ENCODE peak calls at places on chromosome 10, in nine cellular contexts. U, M, S, K, A, N, F, E and I are unnamed samples.
A peak's percentile ranks its signal among the peaks of the same experiment; 100 is the strongest.

GRCh38 chr10:60237977-60238376 is 151.7 kb downstream of the ANK3 start:
- DNase-seq in U (no peak), M (no peak), S (peak; percentile 13), K (no peak), A (peak; percentile 25), N (no peak), F (no peak), E (no peak), I (no peak)

GRCh38 chr10:116115797-116116196 is 157.2 kb downstream of the GFRA1 start:
- DNase-seq in U (no peak), M (no peak), S (no peak), K (no peak), A (no peak), N (no peak), F (no peak), E (no peak), I (no peak)

GRCh38 chr10:60521974-60522405 is 132.3 kb upstream of the ANK3 start:
- DNase-seq in U (no peak), M (no peak), S (peak; percentile 4), K (no peak), A (peak; percentile 98), N (no peak), F (no peak), E (peak; percentile 21), I (peak; percentile 63)

GRCh38 chr10:49568235-49568634 is 29.3 kb upstream of the ERCC6 start:
- DNase-seq in U (no peak), M (no peak), S (peak; percentile 11), K (no peak), A (peak; percentile 98), N (no peak), F (no peak), E (no peak), I (no peak)

GRCh38 chr10:48811461-48811860 is 126.8 kb downstream of the WDFY4 start:
- DNase-seq in U (no peak), M (no peak), S (no peak), K (no peak), A (peak; percentile 33), N (no peak), F (no peak), E (no peak), I (no peak)

GRCh38 chr10:86017841-86018734 is 348.5 kb downstream of the GRID1 start:
- DNase-seq in U (no peak), M (no peak), S (no peak), K (no peak), A (no peak), N (no peak), F (no peak), E (no peak), I (no peak)

GRCh38 chr10:22620140-22620857 is 94.1 kb downstream of the PIP4K2A start:
- DNase-seq in U (no peak), M (peak; percentile 42), S (peak; percentile 95), K (peak; percentile 80), A (peak; percentile 97), N (no peak), F (peak; percentile 91), E (peak; percentile 75), I (no peak)

GRCh38 chr10:48448796-48449195 is 142.3 kb downstream of the MAPK8 start:
- DNase-seq in U (no peak), M (no peak), S (peak; percentile 80), K (no peak), A (peak; percentile 38), N (no peak), F (no peak), E (no peak), I (no peak)

GRCh38 chr10:24505759-24506158 is 217.9 kb downstream of the ARHGAP21 start:
- DNase-seq in U (no peak), M (no peak), S (no peak), K (no peak), A (peak; percentile 64), N (no peak), F (no peak), E (no peak), I (no peak)

GRCh38 chr10:97762816-97763215 is 9.0 kb downstream of the SFRP5 start:
- DNase-seq in U (no peak), M (no peak), S (no peak), K (no peak), A (peak; percentile 2), N (no peak), F (no peak), E (no peak), I (peak; percentile 90)

GRCh38 chr10:7419998-7420397 is 9.2 kb upstream of the SFMBT2 start:
- DNase-seq in U (no peak), M (no peak), S (no peak), K (no peak), A (no peak), N (no peak), F (no peak), E (no peak), I (no peak)

GRCh38 chr10:73414230-73414981 is 548 bp upstream of the ANXA7 start:
- DNase-seq in U (no peak), M (peak; percentile 64), S (no peak), K (no peak), A (no peak), N (no peak), F (no peak), E (no peak), I (no peak)

GRCh38 chr10:108241166-108241565 is 1076.7 kb upstream of the SORCS1 start:
- DNase-seq in U (no peak), M (no peak), S (no peak), K (no peak), A (no peak), N (no peak), F (no peak), E (no peak), I (no peak)

GRCh38 chr10:33134011-33134751 is 176.2 kb upstream of the ITGB1 start:
- DNase-seq in U (peak; percentile 79), M (peak; percentile 78), S (peak; percentile 88), K (no peak), A (peak; percentile 98), N (peak; percentile 61), F (peak; percentile 62), E (peak; percentile 99), I (no peak)

GRCh38 chr10:121531076-121531829 is 67.0 kb downstream of the FGFR2 start:
- DNase-seq in U (no peak), M (no peak), S (no peak), K (no peak), A (no peak), N (no peak), F (no peak), E (no peak), I (no peak)

DNA sequence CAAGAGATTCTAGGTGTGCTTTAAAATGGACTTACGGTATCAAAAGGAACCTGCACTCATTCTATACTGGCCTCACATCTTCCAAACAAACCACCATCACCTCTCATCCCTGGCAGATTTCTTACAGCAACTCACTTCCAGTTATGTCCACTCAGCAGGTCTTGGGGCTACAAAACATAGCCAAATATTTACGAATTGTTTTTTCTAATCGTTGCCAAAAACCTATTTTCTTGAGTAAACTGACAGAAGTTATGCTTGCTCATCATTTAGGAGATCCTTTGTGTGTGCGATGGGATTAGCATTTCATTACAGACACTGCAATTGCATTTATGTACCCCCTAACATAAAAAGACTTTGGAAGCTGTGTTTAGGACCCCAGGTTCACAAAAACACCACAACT is 2.7 kb downstream of the KCNMA1 start:
- DNase-seq in U (no peak), M (no peak), S (no peak), K (no peak), A (no peak), N (no peak), F (no peak), E (no peak), I (no peak)
- H3K4me1 ChIP-seq in U (no peaks in the 10 kb centered on the region), M (no peaks in the 10 kb centered on the region), S (peaks cover 6% of the 10 kb centered on the region), K (peaks cover 4% of the 10 kb centered on the region), A (peaks cover 22% of the 10 kb centered on the region), N (no peaks in the 10 kb centered on the region), F (peaks cover 27% of the 10 kb centered on the region), E (peaks cover 11% of the 10 kb centered on the region), I (no peaks in the 10 kb centered on the region)

DNA sequence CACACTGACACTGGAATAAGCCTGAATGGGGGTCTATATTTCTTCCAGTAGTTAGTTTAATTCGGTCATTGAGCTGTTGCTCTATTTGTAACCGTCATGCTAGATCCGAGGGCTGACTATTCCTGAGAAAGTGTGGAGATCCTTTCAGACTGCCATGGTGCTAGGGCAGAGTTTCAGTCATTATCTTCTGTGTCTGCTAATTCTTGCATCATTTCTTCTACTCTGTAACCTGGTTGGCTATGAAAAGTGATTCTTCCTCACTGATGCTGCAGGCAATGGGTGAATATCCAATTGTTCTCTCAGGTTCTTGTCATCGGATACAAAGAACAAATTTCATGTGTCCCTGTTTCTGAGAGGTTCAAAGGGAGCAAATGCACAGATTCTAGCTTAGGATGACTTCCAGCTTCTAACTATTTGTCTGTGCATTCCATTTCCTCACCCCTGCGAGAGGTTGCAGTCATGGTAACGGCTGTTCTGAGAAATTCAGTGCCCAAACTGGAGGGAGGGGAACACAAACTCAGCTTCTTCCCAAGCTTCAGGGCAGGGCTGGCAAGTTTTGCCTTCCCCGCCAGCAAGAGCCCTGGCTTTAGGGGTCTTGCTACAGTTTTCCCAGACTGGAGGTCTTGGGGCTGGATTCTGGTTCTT is 11.0 kb downstream of the FAS start:
- DNase-seq in U (no peak), M (no peak), S (peak; percentile 31), K (peak; percentile 49), A (no peak), N (no peak), F (no peak), E (no peak), I (no peak)
- H3K27ac ChIP-seq in U (peak overlapping the region; percentile 96), M (peak overlapping the region; percentile 45), S (peak overlapping the region; percentile 39), K (peak overlapping the region; percentile 99), A (no peak overlapping the region), N (no peak overlapping the region), F (no peak overlapping the region), E (no peak overlapping the region), I (no peak overlapping the region)

GRCh38 chr10:124624875-124625274 is 119.3 kb downstream of the FAM53B start:
- DNase-seq in U (no peak), M (no peak), S (no peak), K (no peak), A (no peak), N (no peak), F (no peak), E (no peak), I (no peak)

GRCh38 chr10:124628676-124629021 is 115.5 kb downstream of the FAM53B start:
- DNase-seq in U (no peak), M (no peak), S (no peak), K (no peak), A (no peak), N (no peak), F (no peak), E (no peak), I (no peak)

GRCh38 chr10:124625831-124626238 is 118.3 kb downstream of the FAM53B start:
- DNase-seq in U (no peak), M (no peak), S (no peak), K (peak; percentile 76), A (no peak), N (no peak), F (no peak), E (no peak), I (no peak)

GRCh38 chr10:124627851-124628675 is 116.1 kb downstream of the FAM53B start:
- DNase-seq in U (no peak), M (no peak), S (no peak), K (no peak), A (no peak), N (no peak), F (no peak), E (no peak), I (no peak)

GRCh38 chr10:124626759-124627380 is 117.3 kb downstream of the FAM53B start:
- DNase-seq in U (no peak), M (peak; percentile 85), S (no peak), K (no peak), A (no peak), N (peak; percentile 57), F (no peak), E (peak; percentile 80), I (peak; percentile 85)
- H3K4me3 ChIP-seq in U (peak overlapping the region; percentile 19), M (no peak overlapping the region), S (no peak overlapping the region), K (no peak overlapping the region), A (no peak overlapping the region), N (peak overlapping the region; percentile 1), F (no peak overlapping the region), E (no peak overlapping the region), I (no peak overlapping the region)

GRCh38 chr10:67770537-67770936 is 67.5 kb downstream of the DNAJC12 start:
- DNase-seq in U (no peak), M (no peak), S (no peak), K (no peak), A (no peak), N (no peak), F (no peak), E (no peak), I (no peak)
- H3K4me1 ChIP-seq in U (no peaks in the 10 kb centered on the region), M (no peaks in the 10 kb centered on the region), S (peaks cover 2% of the 10 kb centered on the region), K (no peaks in the 10 kb centered on the region), A (peaks cover 6% of the 10 kb centered on the region), N (no peaks in the 10 kb centered on the region), F (no peaks in the 10 kb centered on the region), E (no peaks in the 10 kb centered on the region), I (no peaks in the 10 kb centered on the region)